ENCODE peak calls at places on chromosome 10, in four cellular contexts. R is HepG2, X is H1, O is GM12878. H is an unnamed sample.

GRCh38 chr10:10872706-10873276 is 144.9 kb upstream of the CELF2 start:
- DNase-seq in R (no peak), X (no peak), O (no peak), H (no peak)

GRCh38 chr10:43863859-43864591 is 215.3 kb upstream of the ZNF32 start:
- DNase-seq in R (peak; percentile 96), X (no peak), O (no peak), H (no peak)

GRCh38 chr10:53894145-53894544 is 906.9 kb downstream of the PCDH15 start:
- DNase-seq in R (peak; percentile 30), X (no peak), O (no peak), H (no peak)

GRCh38 chr10:62352356-62352963 is 21.7 kb upstream of the ZNF365 start:
- DNase-seq in R (no peak), X (no peak), O (no peak), H (no peak)

GRCh38 chr10:7258948-7259523 is 151.8 kb downstream of the SFMBT2 start:
- DNase-seq in R (no peak), X (no peak), O (no peak), H (no peak)

GRCh38 chr10:3239066-3239919 is 66.7 kb upstream of the PITRM1 start:
- DNase-seq in R (peak; percentile 28), X (peak; percentile 58), O (no peak), H (peak; percentile 74)

GRCh38 chr10:121595806-121596667 is 2.2 kb downstream of the FGFR2 start:
- DNase-seq in R (no peak), X (no peak), O (no peak), H (peak; percentile 49)

GRCh38 chr10:33899578-33900531 is 565.4 kb upstream of the NRP1 start:
- DNase-seq in R (peak; percentile 55), X (no peak), O (no peak), H (no peak)

GRCh38 chr10:87092861-87093460 is 1.7 kb downstream of the GLUD1 start:
- DNase-seq in R (peak; percentile 89), X (no peak), O (peak; percentile 42), H (no peak)

GRCh38 chr10:7484456-7485266 is 73.8 kb upstream of the SFMBT2 start:
- DNase-seq in R (no peak), X (no peak), O (peak; percentile 91), H (no peak)

GRCh38 chr10:132538031-132538789 is 623 bp downstream of the INPP5A start:
- DNase-seq in R (no peak), X (no peak), O (no peak), H (peak; percentile 40)

GRCh38 chr10:132539894-132540293 is 2.3 kb downstream of the INPP5A start:
- DNase-seq in R (no peak), X (no peak), O (no peak), H (no peak)

GRCh38 chr10:132540456-132540855 is 2.9 kb downstream of the INPP5A start:
- DNase-seq in R (no peak), X (no peak), O (no peak), H (no peak)

GRCh38 chr10:132538790-132539421 is 1.3 kb downstream of the INPP5A start:
- DNase-seq in R (no peak), X (no peak), O (no peak), H (no peak)

GRCh38 chr10:132539431-132539839 is 1.8 kb downstream of the INPP5A start:
- DNase-seq in R (no peak), X (no peak), O (no peak), H (no peak)
- TF ChIP-seq SUZ12 in R (no peak), X (no peak), O (no peak), H (no peak)

DNA sequence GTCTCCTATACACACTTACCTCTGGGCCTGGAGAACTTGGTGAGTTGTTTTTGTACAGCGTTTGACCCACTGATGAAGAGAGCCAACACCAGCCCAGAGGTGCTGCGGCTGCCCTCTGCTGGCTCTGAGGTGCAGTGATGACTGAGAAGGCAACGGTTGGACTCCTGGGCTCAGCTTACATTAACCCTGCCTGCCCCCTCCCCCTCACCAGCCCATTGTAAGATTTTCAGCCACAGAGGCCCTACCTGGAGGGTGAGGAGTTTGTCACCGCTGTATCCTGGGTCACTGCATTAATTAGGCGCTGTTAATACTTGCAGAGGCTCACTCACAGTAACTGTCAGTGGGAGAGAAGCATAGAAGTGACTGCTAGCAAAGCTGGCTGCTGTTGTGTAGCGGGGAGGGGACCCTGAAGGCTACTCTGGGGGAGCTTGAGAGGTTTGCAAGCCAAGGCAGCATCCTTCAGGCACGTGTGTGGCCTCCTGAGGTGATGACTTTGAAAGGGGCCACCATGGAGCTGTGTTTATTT is 18.9 kb upstream of the ANKRD2 start:
- DNase-seq in R (peak; percentile 62), X (no peak), O (peak; percentile 26), H (peak; percentile 82)
- TF ChIP-seq SUZ12 in R (no peak), X (no peak), O (no peak), H (no peak)

GRCh38 chr10:56357018-56357417 is 4.0 kb downstream of the ZWINT start:
- DNase-seq in R (no peak), X (no peak), O (no peak), H (no peak)

GRCh38 chr10:56359837-56360236 is 1.2 kb downstream of the ZWINT start:
- DNase-seq in R (no peak), X (no peak), O (no peak), H (no peak)

GRCh38 chr10:56360967-56361841 is at the start of gene ZWINT:
- DNase-seq in R (peak; percentile 92), X (peak; percentile 89), O (peak; percentile 90), H (peak; percentile 94)

DNA sequence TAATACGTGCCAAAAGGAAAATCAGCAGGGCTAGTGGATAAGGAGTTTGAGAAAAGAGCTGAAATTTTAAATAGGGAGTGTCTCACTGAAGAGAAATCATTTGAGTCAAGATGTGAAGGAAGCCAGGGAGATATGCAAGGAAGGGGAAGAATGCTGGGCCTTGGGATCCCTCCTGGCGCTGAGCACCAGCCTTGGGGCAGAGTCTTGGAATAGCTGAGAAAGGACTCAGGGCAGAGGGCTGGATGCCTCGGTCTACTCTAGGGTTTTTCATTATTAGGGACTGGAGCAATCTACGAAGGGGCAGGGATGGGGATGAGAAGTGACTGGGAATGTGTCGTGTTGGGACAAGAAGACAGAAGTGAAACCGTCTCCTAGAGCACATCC is 484 bp downstream of the ZWINT start:
- DNase-seq in R (no peak), X (no peak), O (no peak), H (no peak)
- TF ChIP-seq SUZ12 in R (no peak), X (no peak), O (no peak), H (no peak)

DNA sequence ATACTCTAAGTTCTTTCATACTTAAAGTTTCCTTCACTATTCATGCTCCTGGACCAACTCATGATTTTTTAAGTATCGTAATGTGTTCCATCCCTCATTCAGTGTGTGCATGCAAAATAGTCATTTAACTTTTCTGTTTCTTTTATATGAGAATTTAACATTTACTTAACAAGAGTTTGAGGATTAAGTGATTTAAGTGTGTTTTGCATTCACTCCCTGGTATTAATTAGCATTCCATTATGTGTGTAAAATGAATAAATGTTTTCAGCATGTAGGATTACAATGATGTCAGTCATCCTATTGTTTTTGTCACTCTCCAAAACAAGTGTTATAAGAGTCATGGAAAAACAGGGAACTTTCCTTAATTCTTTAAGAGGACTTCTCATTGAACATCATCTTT is 457.7 kb downstream of the IPMK start:
- DNase-seq in R (no peak), X (no peak), O (no peak), H (no peak)
- TF ChIP-seq SUZ12 in R (no peak), X (no peak), O (no peak), H (no peak)

GRCh38 chr10:77162697-77163096 is 474.9 kb downstream of the KCNMA1 start:
- DNase-seq in R (no peak), X (no peak), O (no peak), H (no peak)

GRCh38 chr10:77163670-77164348 is 473.8 kb downstream of the KCNMA1 start:
- DNase-seq in R (peak; percentile 24), X (no peak), O (no peak), H (no peak)

GRCh38 chr10:77168161-77168560 is 469.4 kb downstream of the KCNMA1 start:
- DNase-seq in R (no peak), X (no peak), O (no peak), H (no peak)

GRCh38 chr10:77164616-77165311 is 472.8 kb downstream of the KCNMA1 start:
- DNase-seq in R (no peak), X (no peak), O (no peak), H (no peak)

DNA sequence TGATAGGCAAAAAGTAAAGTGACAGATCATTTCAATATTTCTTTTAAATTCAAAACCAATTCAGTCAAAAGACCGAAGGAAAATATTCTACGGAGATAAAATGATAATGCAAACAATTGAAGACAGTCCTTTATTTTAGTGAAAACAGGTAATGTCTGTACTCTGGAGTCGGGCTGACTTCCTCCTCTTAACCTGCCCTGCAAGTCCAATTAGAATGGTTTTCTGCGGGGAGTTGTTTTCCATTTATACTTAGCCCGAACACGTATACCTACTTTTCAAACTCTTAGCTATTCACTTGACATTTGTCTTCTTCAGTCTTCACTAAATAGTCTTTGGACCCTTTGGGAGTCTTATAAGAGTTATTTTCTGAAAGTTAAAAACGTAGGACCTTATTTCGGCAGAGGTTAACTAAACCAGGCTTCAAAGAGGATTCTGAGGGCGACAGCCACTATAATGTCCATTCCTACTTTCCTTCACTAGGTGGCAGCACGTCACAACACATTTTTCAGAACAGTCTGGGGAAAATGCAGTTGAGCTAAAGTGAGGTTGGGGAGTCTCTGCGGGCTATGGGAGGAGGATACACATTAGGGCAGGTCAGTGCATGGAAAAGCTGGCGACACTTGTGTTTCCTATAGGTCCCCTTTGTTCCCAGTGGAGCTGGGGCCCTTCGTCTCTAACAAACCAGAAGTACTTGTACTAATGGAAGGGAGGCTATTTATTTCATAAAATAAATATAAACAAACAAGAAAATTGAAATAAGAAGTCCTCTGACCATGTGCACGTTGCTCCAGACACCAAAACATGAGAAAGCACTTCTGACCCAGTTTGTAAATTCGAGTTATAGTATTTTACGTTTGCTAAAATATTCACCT is 471.9 kb downstream of the KCNMA1 start:
- DNase-seq in R (peak; percentile 40), X (peak; percentile 41), O (peak; percentile 24), H (peak; percentile 68)
- TF ChIP-seq SUZ12 in R (no peak), X (no peak), O (no peak), H (no peak)

DNA sequence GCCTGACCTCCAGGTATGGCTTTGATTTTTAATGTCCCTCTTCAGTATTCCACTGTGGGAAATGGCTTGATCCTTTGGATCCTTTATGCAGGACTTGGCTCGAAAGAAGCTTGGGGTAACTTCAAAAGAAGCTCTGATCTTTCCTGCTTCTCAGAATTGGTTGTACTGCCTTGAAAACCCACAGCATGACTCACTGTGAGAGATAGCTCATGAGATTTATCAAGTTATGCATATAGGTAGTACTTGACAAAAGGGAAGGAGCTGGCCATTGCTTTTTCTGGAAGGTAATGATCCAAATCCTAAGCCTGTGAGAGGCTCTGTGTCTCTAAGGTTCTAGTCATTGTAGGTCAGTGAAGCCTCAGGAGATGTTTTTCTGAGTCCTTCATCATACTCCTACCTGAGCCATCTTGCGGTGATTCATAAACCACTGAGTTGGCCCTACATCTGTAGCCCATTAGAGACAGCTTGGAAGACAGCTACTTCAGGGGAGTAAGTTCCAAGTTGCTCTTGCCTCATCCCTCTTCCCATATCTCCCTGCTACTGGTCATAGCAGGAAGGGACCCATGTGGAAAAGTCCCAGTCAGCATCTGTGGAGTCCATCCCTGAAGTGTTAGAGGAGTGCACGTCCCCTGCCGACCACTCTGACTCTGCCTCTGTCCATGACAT is 36.7 kb upstream of the NFKB2 start:
- DNase-seq in R (no peak), X (no peak), O (no peak), H (no peak)
- TF ChIP-seq SUZ12 in R (no peak), X (no peak), O (no peak), H (no peak)

GRCh38 chr10:17025444-17026295 is 103.9 kb downstream of the CUBN start:
- DNase-seq in R (peak; percentile 17), X (no peak), O (no peak), H (no peak)
- TF ChIP-seq SUZ12 in R (no peak), X (no peak), O (no peak), H (no peak)